ENCODE peak calls at places on chromosomes 7 and 10, in eight cellular contexts. D is thoracic aorta; F is mucosa of descending colon; A is esophagus squamous epithelium; C is IMR-90; P is heart left ventricle; R is MM.1S; S is CD8-positive, alpha-beta T cell. V is an unnamed sample. For H3K36me3, the result is how much of the 10 kb centered on the place peaks cover.

GRCh38 chr7:136012238-136012637 is 35.1 kb upstream of the MTPN start:
- DNase-seq in D (no peak), F (no peak), A (no peak), C (no peak), P (no peak), R (no peak), S (no peak), V (no peak)

GRCh38 chr7:108200326-108200725 is 70.2 kb upstream of the LAMB4 start:
- DNase-seq in D (no peak), F (no peak), A (no peak), C (peak), P (no peak), R (no peak), S (no peak), V (no peak)

GRCh38 chr7:158672975-158673374 is 31.6 kb downstream of the NCAPG2 start:
- DNase-seq in D (no peak), F (no peak), A (no peak), C (peak), P (no peak), R (no peak), S (no peak), V (peak)

GRCh38 chr10:16843252-16843870 is 26.1 kb upstream of the RSU1 start:
- DNase-seq in D (no peak), F (peak), A (no peak), C (peak), P (no peak), R (peak), S (peak), V (peak)

GRCh38 chr10:75408911-75409885 is 7.6 kb upstream of the ZNF503 start:
- DNase-seq in D (no peak), F (peak), A (no peak), C (no peak), P (peak), R (peak), S (peak), V (peak)

GRCh38 chr10:8049874-8050560 is 4.5 kb upstream of the GATA3 start:
- DNase-seq in D (no peak), F (no peak), A (no peak), C (no peak), P (no peak), R (no peak), S (no peak), V (no peak)

GRCh38 chr10:116109481-116109880 is 163.5 kb downstream of the GFRA1 start:
- DNase-seq in D (no peak), F (no peak), A (no peak), C (no peak), P (no peak), R (no peak), S (no peak), V (no peak)

GRCh38 chr10:114301177-114301576 is 62.1 kb downstream of the VWA2 start:
- DNase-seq in D (no peak), F (no peak), A (no peak), C (no peak), P (no peak), R (no peak), S (no peak), V (peak)

GRCh38 chr10:68668231-68668630 is 52.8 kb upstream of the CCAR1 start:
- DNase-seq in D (no peak), F (no peak), A (no peak), C (no peak), P (no peak), R (no peak), S (no peak), V (no peak)

GRCh38 chr10:101829561-101830315 is 11.5 kb upstream of the OGA start:
- DNase-seq in D (no peak), F (peak), A (no peak), C (no peak), P (peak), R (peak), S (peak), V (no peak)

GRCh38 chr10:122327237-122328206 is 47.0 kb upstream of the PLEKHA1 start:
- DNase-seq in D (no peak), F (no peak), A (no peak), C (no peak), P (no peak), R (no peak), S (no peak), V (no peak)

GRCh38 chr10:7563770-7564169 is 103.0 kb downstream of the ITIH5 start:
- DNase-seq in D (no peak), F (no peak), A (no peak), C (no peak), P (no peak), R (no peak), S (no peak), V (no peak)

GRCh38 chr7:78073470-78074382 is 275.2 kb downstream of the PHTF2 start:
- DNase-seq in D (no peak), F (no peak), A (no peak), C (no peak), P (no peak), R (no peak), S (no peak), V (peak)

GRCh38 chr7:135964791-135965190 is 12.4 kb downstream of the MTPN start:
- DNase-seq in D (no peak), F (no peak), A (no peak), C (no peak), P (no peak), R (no peak), S (no peak), V (no peak)

GRCh38 chr10:133335238-133336122 is 1.2 kb downstream of the CALY start:
- DNase-seq in D (no peak), F (peak), A (no peak), C (peak), P (peak), R (no peak), S (peak), V (no peak)

GRCh38 chr7:29588900-29589696 is 25.5 kb downstream of the PRR15 start:
- DNase-seq in D (no peak), F (peak), A (no peak), C (peak), P (no peak), R (peak), S (no peak), V (peak)

GRCh38 chr10:50216894-50217293 is 34.4 kb downstream of the ASAH2 start:
- DNase-seq in D (no peak), F (no peak), A (no peak), C (peak), P (no peak), R (no peak), S (no peak), V (no peak)

GRCh38 chr10:80356563-80356999 is at the start of the genes DYDC1 and DYDC2:
- DNase-seq in D (no peak), F (peak), A (no peak), C (no peak), P (peak), R (peak), S (peak), V (no peak)

GRCh38 chr10:127943336-127943910 is 36.5 kb downstream of the PTPRE start:
- DNase-seq in D (no peak), F (no peak), A (no peak), C (no peak), P (no peak), R (no peak), S (no peak), V (no peak)

GRCh38 chr7:85719981-85720963 is 533.4 kb upstream of the SEMA3D start:
- DNase-seq in D (no peak), F (no peak), A (no peak), C (peak), P (no peak), R (no peak), S (no peak), V (no peak)

GRCh38 chr10:47257396-47258120 is 42.4 kb upstream of the GDF10 start:
- DNase-seq in D (no peak), F (no peak), A (no peak), C (peak), P (no peak), R (peak), S (no peak), V (no peak)

GRCh38 chr7:68789597-68789996 is 808.7 kb upstream of the AUTS2 start:
- DNase-seq in D (no peak), F (no peak), A (no peak), C (no peak), P (no peak), R (no peak), S (no peak), V (no peak)

DNA sequence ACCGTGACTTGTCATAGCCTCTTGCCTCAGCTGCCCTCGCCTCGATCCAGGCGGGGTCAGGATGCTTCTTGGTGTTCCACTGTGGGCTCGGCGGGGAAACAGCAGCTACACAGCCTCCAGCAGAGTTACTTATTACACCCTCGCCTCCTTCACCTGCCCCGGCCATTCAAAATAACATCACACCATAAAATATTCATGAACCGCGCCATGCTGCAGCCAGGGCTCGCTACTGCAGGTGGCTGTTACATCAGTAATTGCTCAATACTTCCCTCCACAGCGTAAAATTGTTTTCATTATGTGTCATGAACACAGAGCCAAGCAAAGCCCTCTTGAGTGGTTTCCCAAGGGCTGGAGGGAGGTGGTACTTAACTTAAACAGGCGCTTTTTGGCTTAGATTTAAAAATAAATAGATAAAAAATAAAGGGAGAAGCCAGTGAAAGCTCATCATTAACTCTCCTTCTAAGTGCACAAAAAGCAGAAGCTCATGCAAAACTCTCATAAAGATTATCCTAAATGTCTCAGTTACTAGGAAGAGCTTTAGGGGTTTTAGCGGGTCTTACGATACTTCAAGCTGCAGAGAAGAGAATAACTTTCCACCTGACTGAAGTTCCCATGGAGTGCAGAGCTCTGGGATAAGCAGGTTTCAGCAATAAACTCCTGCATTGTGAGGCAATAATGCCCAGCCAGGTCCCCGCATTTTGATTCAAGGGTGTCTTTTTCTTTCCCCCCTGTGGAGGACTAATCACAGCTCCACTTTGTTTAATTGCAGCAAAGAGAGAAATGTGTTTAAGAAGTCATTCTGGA is 241.7 kb upstream of the SP8 start:
- DNase-seq in D (no peak), F (peak), A (no peak), C (no peak), P (no peak), R (no peak), S (no peak), V (no peak)
- H3K4me3 ChIP-seq in D (no peak), F (no peak), A (no peak), C (no peak), P (no peak), R (no peak), S (no peak), V (no peak)

DNA sequence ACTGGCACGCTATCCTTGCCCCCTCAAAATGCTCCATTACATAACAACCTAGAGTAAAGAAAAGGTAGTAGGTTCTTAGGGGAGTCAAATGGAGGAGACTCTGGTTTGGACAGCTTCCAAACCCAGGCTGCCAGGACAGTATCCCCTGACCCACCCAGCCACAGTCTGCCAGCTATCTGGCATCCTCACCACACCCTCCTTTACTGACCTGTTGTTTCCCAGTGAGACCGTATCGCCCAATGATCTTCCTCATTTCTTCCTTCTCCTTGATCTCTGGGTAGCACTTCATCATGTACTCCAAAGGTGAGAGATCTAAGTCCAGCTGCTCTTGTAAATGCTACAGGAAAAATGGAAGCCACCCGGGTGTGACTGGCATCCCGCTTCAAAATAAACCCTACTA is 5.1 kb upstream of the H2BK1 start:
- DNase-seq in D (no peak), F (peak), A (no peak), C (no peak), P (no peak), R (no peak), S (no peak), V (no peak)
- H3K36me3 ChIP-seq in D (half or more), F (under half), A (half or more), C (half or more), P (half or more), R (under half), S (under half), V (under half)

DNA sequence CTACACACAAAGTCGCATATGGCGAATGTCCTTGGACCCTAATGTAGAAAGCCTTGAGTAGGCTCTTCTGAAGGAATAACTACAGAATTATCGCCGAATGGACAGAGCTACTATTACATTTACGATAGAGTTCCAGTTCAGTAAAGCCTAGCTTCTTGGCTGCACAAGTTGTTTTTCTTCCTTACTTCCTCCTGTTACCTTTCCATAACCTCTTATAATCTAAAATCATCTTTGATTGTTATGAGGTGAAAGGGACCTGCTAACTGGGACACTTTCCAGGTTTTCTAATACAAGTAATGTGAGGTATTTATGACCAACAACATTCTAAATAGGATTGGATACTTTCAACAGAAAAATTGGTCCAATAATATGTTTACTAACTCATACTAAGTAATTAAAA is 31.2 kb downstream of the MACC1 start:
- DNase-seq in D (no peak), F (no peak), A (no peak), C (no peak), P (no peak), R (no peak), S (no peak), V (peak)
- TF ChIP-seq CTCF in D (no peak), F (no peak), A (no peak), C (no peak), P (no peak), R (no peak), S (no peak), V (no peak)

GRCh38 chr7:139109188-139109982 is at the start of gene ZC3HAV1:
- DNase-seq in D (peak), F (peak), A (peak), C (peak), P (peak), R (peak), S (peak), V (peak)

GRCh38 chr7:139103057-139103820 is 6.3 kb downstream of the ZC3HAV1 start:
- DNase-seq in D (no peak), F (no peak), A (no peak), C (no peak), P (no peak), R (no peak), S (no peak), V (no peak)

GRCh38 chr7:139106959-139107358 is 2.6 kb downstream of the ZC3HAV1 start:
- DNase-seq in D (no peak), F (no peak), A (no peak), C (no peak), P (no peak), R (peak), S (no peak), V (no peak)

GRCh38 chr7:139108256-139109187 is 998 bp downstream of the ZC3HAV1 start:
- DNase-seq in D (no peak), F (peak), A (no peak), C (peak), P (peak), R (peak), S (peak), V (peak)

DNA sequence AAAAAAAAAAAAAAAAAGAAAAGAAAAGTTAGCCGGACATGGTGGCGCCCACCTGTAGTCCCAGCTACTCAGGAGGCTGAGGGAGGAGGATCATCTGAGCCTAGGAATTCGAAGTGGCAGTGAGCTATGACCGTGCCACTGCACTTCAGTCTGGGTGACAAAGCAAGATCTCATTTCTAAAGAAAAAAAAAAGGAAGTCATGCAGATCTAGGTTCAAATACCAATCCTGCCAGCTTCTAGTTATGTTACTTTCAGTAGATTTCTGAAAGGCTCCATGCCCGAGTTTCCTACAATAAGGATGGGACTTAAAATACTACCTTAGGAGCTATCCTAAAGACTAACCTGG is 4.5 kb downstream of the ZC3HAV1 start:
- DNase-seq in D (no peak), F (no peak), A (no peak), C (no peak), P (no peak), R (peak), S (no peak), V (no peak)
- H3K4me3 ChIP-seq in D (peak), F (no peak), A (no peak), C (no peak), P (peak), R (peak), S (peak), V (no peak)

GRCh38 chr7:157370761-157371160 is 34.0 kb downstream of the DNAJB6 start:
- DNase-seq in D (no peak), F (no peak), A (no peak), C (no peak), P (no peak), R (no peak), S (no peak), V (no peak)

GRCh38 chr7:157368955-157369354 is 32.2 kb downstream of the DNAJB6 start:
- DNase-seq in D (no peak), F (no peak), A (no peak), C (no peak), P (no peak), R (no peak), S (no peak), V (no peak)

GRCh38 chr7:157362729-157363128 is 25.9 kb downstream of the DNAJB6 start:
- DNase-seq in D (no peak), F (no peak), A (no peak), C (no peak), P (no peak), R (no peak), S (no peak), V (no peak)

GRCh38 chr7:157371296-157371695 is 34.5 kb downstream of the DNAJB6 start:
- DNase-seq in D (no peak), F (no peak), A (no peak), C (no peak), P (no peak), R (no peak), S (no peak), V (no peak)

GRCh38 chr7:157366722-157367121 is 29.9 kb downstream of the DNAJB6 start:
- DNase-seq in D (no peak), F (no peak), A (no peak), C (no peak), P (no peak), R (no peak), S (no peak), V (no peak)
- H3K36me3 ChIP-seq in D (half or more), F (under half), A (half or more), C (half or more), P (half or more), R (half or more), S (half or more), V (half or more)

DNA sequence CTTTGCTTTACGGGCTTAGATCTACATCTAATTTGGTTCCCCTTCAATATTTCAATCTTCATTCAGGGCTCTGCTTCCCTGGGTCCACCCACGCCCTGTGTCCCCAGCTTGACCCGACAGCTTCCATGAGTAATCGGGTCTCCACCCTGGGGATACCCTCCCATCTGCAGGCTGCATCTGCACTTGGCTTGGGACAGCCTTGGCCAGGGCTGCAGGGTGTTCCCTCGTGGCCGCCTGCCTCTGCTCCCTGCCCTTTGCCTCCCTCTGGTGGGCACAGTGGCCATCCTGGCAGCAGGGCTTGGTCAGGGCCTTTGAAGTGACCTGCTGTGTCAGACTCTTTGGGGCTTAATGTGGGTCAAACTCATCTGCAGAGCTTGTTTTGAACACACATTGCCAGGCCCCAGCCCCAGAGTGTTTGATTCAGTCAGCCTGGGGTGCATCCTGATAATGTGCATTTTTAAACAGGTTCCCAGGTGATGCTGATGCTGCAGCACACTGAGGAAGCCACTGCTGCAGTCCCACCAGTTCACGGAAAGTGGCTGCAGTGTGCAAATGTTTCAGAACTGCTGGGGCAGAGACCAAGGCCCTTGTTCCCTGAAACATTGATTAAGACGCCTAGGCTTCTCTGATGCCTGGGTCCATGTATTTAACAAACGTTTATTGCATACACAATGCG is 80.7 kb upstream of the SEC61G start:
- DNase-seq in D (peak), F (peak), A (no peak), C (peak), P (peak), R (no peak), S (no peak), V (peak)
- TF ChIP-seq CTCF in D (peak), F (no peak), A (no peak), C (peak), P (peak), R (peak), S (no peak), V (peak)